ENCODE peak calls at places on chromosomes 13 and 19, in ten cellular contexts. L, J, W, T, G, I, U, A, V and P are unnamed samples.

GRCh38 chr13:52850396-52851152 is 2.1 kb upstream of the PCDH8 start:
- DNase-seq in L (peak; percentile 50), J (peak; percentile 79), W (peak; percentile 44), T (no peak), G (no peak), I (peak; percentile 36), U (peak; percentile 16), A (peak; percentile 78), V (no peak), P (no peak)

GRCh38 chr13:95154441-95154886 is 146.8 kb downstream of the ABCC4 start:
- DNase-seq in L (no peak), J (no peak), W (no peak), T (no peak), G (no peak), I (peak; percentile 25), U (no peak), A (peak; percentile 12), V (no peak), P (no peak)

GRCh38 chr19:14487370-14488125 is 8.4 kb downstream of the GIPC1 start:
- DNase-seq in L (no peak), J (no peak), W (no peak), T (no peak), G (no peak), I (no peak), U (no peak), A (no peak), V (no peak), P (no peak)

GRCh38 chr13:91719033-91719432 is 320.6 kb downstream of the GPC5 start:
- DNase-seq in L (no peak), J (peak; percentile 14), W (no peak), T (no peak), G (no peak), I (peak; percentile 37), U (no peak), A (no peak), V (no peak), P (peak; percentile 36)

GRCh38 chr19:31693131-31693700 is 344.0 kb upstream of the TSHZ3 start:
- DNase-seq in L (no peak), J (no peak), W (no peak), T (no peak), G (no peak), I (no peak), U (no peak), A (no peak), V (no peak), P (no peak)

GRCh38 chr13:97528518-97528917 is 94.5 kb downstream of the RAP2A start:
- DNase-seq in L (no peak), J (no peak), W (no peak), T (no peak), G (no peak), I (no peak), U (no peak), A (no peak), V (no peak), P (no peak)

GRCh38 chr19:54430306-54431254 is 15.3 kb downstream of the TTYH1 start:
- DNase-seq in L (peak; percentile 24), J (peak; percentile 51), W (no peak), T (peak; percentile 39), G (peak; percentile 46), I (no peak), U (peak; percentile 26), A (peak; percentile 56), V (peak; percentile 49), P (no peak)

GRCh38 chr13:32840840-32841713 is 175.1 kb upstream of the KL start:
- DNase-seq in L (no peak), J (no peak), W (no peak), T (no peak), G (no peak), I (peak; percentile 10), U (no peak), A (no peak), V (no peak), P (no peak)

GRCh38 chr13:29693297-29693945 is 97.9 kb upstream of the SLC7A1 start:
- DNase-seq in L (peak; percentile 85), J (no peak), W (no peak), T (no peak), G (no peak), I (no peak), U (no peak), A (no peak), V (no peak), P (no peak)

GRCh38 chr13:32443111-32443510 is 15.2 kb upstream of the N4BP2L1 start:
- DNase-seq in L (peak; percentile 52), J (peak; percentile 17), W (peak; percentile 6), T (no peak), G (no peak), I (no peak), U (peak; percentile 43), A (no peak), V (peak; percentile 30), P (no peak)

GRCh38 chr13:75739244-75739868 is 103.2 kb downstream of the LMO7 start:
- DNase-seq in L (no peak), J (no peak), W (no peak), T (no peak), G (no peak), I (peak; percentile 41), U (no peak), A (no peak), V (no peak), P (no peak)

GRCh38 chr19:58021541-58022282 is 12.1 kb upstream of the ZSCAN1 start:
- DNase-seq in L (peak; percentile 29), J (peak; percentile 65), W (peak; percentile 71), T (no peak), G (no peak), I (peak; percentile 25), U (peak; percentile 58), A (peak; percentile 66), V (peak; percentile 21), P (no peak)

GRCh38 chr19:55912916-55913315 is 19.2 kb downstream of the NLRP13 start:
- DNase-seq in L (no peak), J (no peak), W (no peak), T (no peak), G (no peak), I (no peak), U (no peak), A (no peak), V (no peak), P (no peak)

GRCh38 chr13:82597737-82598136 is 1284.5 kb downstream of the SLITRK1 start:
- DNase-seq in L (no peak), J (no peak), W (no peak), T (no peak), G (no peak), I (no peak), U (no peak), A (no peak), V (no peak), P (no peak)

GRCh38 chr19:11191273-11191755 is 6.0 kb downstream of the KANK2 start:
- DNase-seq in L (peak; percentile 31), J (peak; percentile 62), W (no peak), T (no peak), G (no peak), I (peak; percentile 47), U (no peak), A (peak; percentile 94), V (no peak), P (peak; percentile 62)

GRCh38 chr19:55454787-55455243 is 6.6 kb downstream of the ISOC2 start:
- DNase-seq in L (peak; percentile 30), J (peak; percentile 46), W (no peak), T (peak; percentile 28), G (peak; percentile 16), I (no peak), U (peak; percentile 27), A (peak; percentile 68), V (peak; percentile 52), P (no peak)

GRCh38 chr13:113904411-113904810 is 40.5 kb upstream of the GAS6 start:
- DNase-seq in L (peak; percentile 91), J (peak; percentile 36), W (no peak), T (peak; percentile 9), G (no peak), I (no peak), U (no peak), A (no peak), V (peak; percentile 23), P (no peak)

GRCh38 chr13:39401091-39401647 is 201.8 kb downstream of the LHFPL6 start:
- DNase-seq in L (no peak), J (no peak), W (no peak), T (no peak), G (no peak), I (no peak), U (peak; percentile 10), A (no peak), V (no peak), P (no peak)

GRCh38 chr13:41595298-41595697 is 137.9 kb downstream of the RGCC start:
- DNase-seq in L (no peak), J (no peak), W (no peak), T (no peak), G (no peak), I (no peak), U (no peak), A (no peak), V (no peak), P (no peak)

GRCh38 chr19:5961969-5962945 is 15.7 kb downstream of the RANBP3 start:
- DNase-seq in L (peak; percentile 83), J (peak; percentile 62), W (no peak), T (peak; percentile 61), G (peak; percentile 61), I (peak; percentile 23), U (peak; percentile 89), A (peak; percentile 70), V (peak; percentile 77), P (no peak)

GRCh38 chr13:49444517-49445395 is 682 bp downstream of the SETDB2 start:
- DNase-seq in L (peak; percentile 74), J (peak; percentile 50), W (peak; percentile 52), T (no peak), G (peak; percentile 14), I (peak; percentile 64), U (peak; percentile 60), A (peak; percentile 46), V (no peak), P (no peak)

GRCh38 chr19:5585461-5586299 is 17.9 kb upstream of the TINCR start:
- DNase-seq in L (no peak), J (no peak), W (peak; percentile 57), T (peak; percentile 41), G (peak; percentile 13), I (peak; percentile 25), U (no peak), A (no peak), V (peak; percentile 34), P (no peak)

GRCh38 chr19:17457621-17458020 is 3.1 kb downstream of the NXNL1 start:
- DNase-seq in L (no peak), J (no peak), W (no peak), T (no peak), G (no peak), I (no peak), U (no peak), A (no peak), V (no peak), P (no peak)

GRCh38 chr19:58033741-58034475 is at the start of gene ZSCAN1:
- DNase-seq in L (no peak), J (peak; percentile 91), W (peak; percentile 81), T (no peak), G (no peak), I (peak; percentile 79), U (peak; percentile 16), A (peak; percentile 81), V (no peak), P (peak; percentile 59)

GRCh38 chr13:72221276-72221962 is 354.4 kb upstream of the DACH1 start:
- DNase-seq in L (peak; percentile 36), J (peak; percentile 1), W (no peak), T (no peak), G (no peak), I (no peak), U (no peak), A (peak; percentile 3), V (no peak), P (no peak)

GRCh38 chr19:56217039-56217949 is 15.2 kb downstream of the ZSCAN5C start:
- DNase-seq in L (no peak), J (peak; percentile 49), W (peak; percentile 38), T (no peak), G (no peak), I (peak; percentile 39), U (no peak), A (peak; percentile 35), V (no peak), P (no peak)

GRCh38 chr13:95603887-95604533 is 40.5 kb downstream of the DZIP1 start:
- DNase-seq in L (peak; percentile 73), J (peak; percentile 59), W (no peak), T (no peak), G (no peak), I (peak; percentile 80), U (no peak), A (no peak), V (no peak), P (no peak)

GRCh38 chr13:21661510-21661909 is 9.4 kb upstream of the FGF9 start:
- DNase-seq in L (peak; percentile 64), J (no peak), W (no peak), T (no peak), G (no peak), I (no peak), U (no peak), A (no peak), V (no peak), P (no peak)